ENCODE peak calls at places on chromosomes 12 and 14, in ten cellular contexts. A is fibroblast of mammary gland, R is astrocyte of the cerebellum, P is lower leg skin, E is GM12878, N is upper lobe of right lung, W is body of pancreas, S is BE2C, T is HFF-Myc, Y is fibroblast of pulmonary artery. M is an unnamed sample.

GRCh38 chr14:56995010-56995409 is 184.7 kb upstream of the OTX2 start:
- DNase-seq in T (no peak), P (no peak), A (no peak), Y (no peak), W (no peak), R (no peak), N (no peak), S (no peak), E (no peak), M (no peak)

GRCh38 chr12:61272441-61272840 is 987.8 kb upstream of the USP15 start:
- DNase-seq in R (no peak), E (no peak), S (no peak), Y (no peak), P (no peak), T (no peak), N (no peak), W (no peak), A (no peak), M (no peak)

GRCh38 chr14:50954811-50955372 is 10.6 kb upstream of the PYGL start:
- DNase-seq in Y (peak; percentile 83), W (no peak), A (peak; percentile 81), N (no peak), E (no peak), T (peak; percentile 35), P (no peak), S (no peak), R (peak; percentile 57), M (no peak)

GRCh38 chr12:75337905-75338304 is 3.4 kb downstream of the GLIPR1L1 start:
- DNase-seq in P (no peak), R (no peak), Y (no peak), W (no peak), E (no peak), S (no peak), T (no peak), N (no peak), A (no peak), M (no peak)

GRCh38 chr14:69441948-69442347 is 42.6 kb upstream of the PLEKHD1 start:
- DNase-seq in R (no peak), A (no peak), P (no peak), Y (no peak), S (no peak), W (no peak), N (no peak), T (no peak), E (peak; percentile 58), M (no peak)

GRCh38 chr12:80352476-80352875 is 91.6 kb upstream of the PTPRQ start:
- DNase-seq in R (no peak), E (no peak), W (no peak), P (no peak), N (no peak), S (no peak), Y (no peak), A (peak; percentile 22), T (no peak), M (no peak)

GRCh38 chr14:75518625-75519024 is 3.6 kb upstream of the BATF start:
- DNase-seq in Y (peak; percentile 35), A (peak; percentile 37), E (no peak), T (no peak), R (no peak), S (no peak), P (no peak), W (no peak), N (no peak), M (no peak)

GRCh38 chr12:47832263-47832933 is 12.7 kb upstream of the HDAC7 start:
- DNase-seq in T (no peak), S (no peak), A (no peak), P (no peak), W (no peak), N (no peak), Y (no peak), E (no peak), R (no peak), M (no peak)

GRCh38 chr14:60590907-60591510 is 58.3 kb downstream of the SIX1 start:
- DNase-seq in P (no peak), N (no peak), W (no peak), E (no peak), S (no peak), T (no peak), R (peak; percentile 38), Y (no peak), A (no peak), M (no peak)

GRCh38 chr12:20342111-20342510 is 26.2 kb upstream of the PDE3A start:
- DNase-seq in R (no peak), A (peak; percentile 57), W (no peak), N (no peak), Y (no peak), T (no peak), P (no peak), S (no peak), E (no peak), M (no peak)

GRCh38 chr12:7667025-7667575 is 1.4 kb upstream of the APOBEC1 start:
- DNase-seq in N (no peak), W (no peak), P (no peak), Y (no peak), E (no peak), S (no peak), R (no peak), T (no peak), A (peak; percentile 44), M (no peak)

GRCh38 chr14:68110989-68111704 is 291.6 kb downstream of the RAD51B start:
- DNase-seq in A (no peak), S (no peak), Y (no peak), N (no peak), E (peak; percentile 21), P (no peak), T (no peak), W (no peak), R (no peak), M (no peak)

DNA sequence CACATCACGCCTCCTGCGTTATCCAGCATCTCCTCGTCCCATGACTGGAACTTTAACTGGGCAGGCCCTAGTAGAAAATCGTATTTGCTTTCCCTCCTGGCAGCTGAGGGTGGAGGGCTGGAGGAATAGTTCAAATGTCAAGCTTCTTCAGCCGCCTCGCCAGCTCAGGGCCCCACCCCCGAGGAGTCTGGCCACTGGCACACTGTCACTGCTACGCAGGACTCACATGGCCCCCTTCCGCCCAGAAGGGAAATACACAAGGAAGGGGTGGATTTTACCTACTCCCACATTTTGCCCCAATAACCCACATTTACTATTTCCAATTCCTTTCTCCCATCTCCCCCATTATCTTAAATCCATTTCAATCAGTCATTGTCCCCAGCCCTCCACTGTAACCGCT is 8.6 kb downstream of the SLC6A13 start:
- DNase-seq in W (no peak), A (no peak), R (no peak), S (no peak), Y (no peak), N (no peak), P (no peak), T (no peak), E (no peak), M (no peak)
- TF ChIP-seq CTCF in W (no peak), A (no peak), R (no peak), S (no peak), Y (no peak), N (no peak), P (no peak), T (no peak), E (no peak), M (no peak)

GRCh38 chr14:44897844-44898151 is 63.9 kb downstream of the KLHL28 start:
- DNase-seq in W (no peak), S (no peak), R (no peak), E (no peak), A (peak; percentile 19), T (no peak), Y (peak; percentile 62), N (no peak), P (no peak), M (no peak)

GRCh38 chr14:44895716-44896115 is 66.0 kb downstream of the KLHL28 start:
- DNase-seq in N (no peak), P (no peak), Y (peak; percentile 52), R (no peak), E (no peak), W (no peak), S (no peak), T (no peak), A (peak; percentile 80), M (no peak)

GRCh38 chr14:44896275-44897040 is 65.3 kb downstream of the KLHL28 start:
- DNase-seq in N (no peak), W (no peak), Y (no peak), S (no peak), T (no peak), P (no peak), E (no peak), A (no peak), R (no peak), M (no peak)

GRCh38 chr14:44897041-44897843 is 64.5 kb downstream of the KLHL28 start:
- DNase-seq in A (peak; percentile 95), R (peak; percentile 93), Y (peak; percentile 97), T (peak; percentile 91), N (peak; percentile 99), E (peak; percentile 89), W (peak; percentile 99), P (peak; percentile 99), S (peak; percentile 99), M (peak; percentile 99)

DNA sequence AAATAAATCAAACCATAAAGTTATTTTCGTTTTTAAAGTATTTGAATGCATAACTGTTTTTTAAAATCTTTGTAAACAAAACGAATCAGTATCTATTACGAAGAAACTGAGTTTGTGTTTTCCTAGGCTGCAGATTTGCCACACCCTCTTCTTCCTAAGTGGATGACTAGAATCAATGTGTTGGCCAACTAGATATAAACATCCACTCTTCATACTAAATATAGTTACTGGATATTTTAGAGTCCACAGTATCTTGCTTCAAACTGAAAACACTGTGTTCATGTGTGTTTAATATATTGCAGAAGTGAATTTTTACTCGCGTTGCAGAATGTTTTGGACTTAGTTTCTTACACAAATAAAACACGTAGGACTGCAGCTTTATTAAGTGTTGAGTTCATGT is 63.2 kb downstream of the KLHL28 start:
- DNase-seq in E (no peak), Y (no peak), A (peak; percentile 46), N (no peak), R (no peak), S (no peak), T (no peak), W (no peak), P (no peak), M (no peak)
- H3K4me3 ChIP-seq in E (no peak overlapping the region), Y (peak overlapping the region; percentile 66), A (peak overlapping the region; percentile 71), N (peak overlapping the region; percentile 80), R (no peak overlapping the region), S (no peak overlapping the region), T (peak overlapping the region; percentile 60), W (no peak overlapping the region), P (no peak overlapping the region), M (peak overlapping the region; percentile 90)

DNA sequence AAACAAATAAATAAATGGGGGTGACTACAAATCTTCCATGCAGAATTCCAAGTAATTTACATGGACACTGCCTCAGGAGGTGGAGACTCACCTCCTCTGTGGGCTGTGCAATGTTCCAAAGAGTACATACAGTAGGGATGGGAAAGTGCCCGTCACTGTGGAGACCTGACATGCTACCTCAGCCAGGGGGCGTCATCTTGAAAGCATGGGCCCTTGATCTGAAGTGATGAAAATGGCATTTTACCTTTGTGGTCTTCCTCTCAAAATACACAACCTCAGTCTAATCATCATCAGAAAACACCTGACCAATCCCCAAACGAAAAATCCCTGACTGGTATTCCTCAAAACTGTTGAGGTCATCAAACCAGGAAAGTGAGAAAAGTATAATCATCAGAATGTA is 48.4 kb downstream of the ANAPC7 start:
- DNase-seq in S (peak; percentile 42), Y (no peak), A (no peak), N (no peak), P (no peak), R (no peak), W (no peak), T (no peak), E (no peak), M (no peak)
- TF ChIP-seq CTCF in S (peak; percentile 77), Y (peak; percentile 26), A (peak; percentile 41), N (peak; percentile 30), P (no peak), R (peak; percentile 51), W (no peak), T (peak; percentile 60), E (peak; percentile 63), M (no peak)

GRCh38 chr12:62606654-62607053 is 140.0 kb downstream of the MON2 start:
- DNase-seq in R (no peak), S (no peak), N (no peak), E (no peak), A (no peak), W (no peak), T (no peak), Y (no peak), P (no peak), M (no peak)
- H3K4me3 ChIP-seq in R (no peak overlapping the region), S (no peak overlapping the region), N (no peak overlapping the region), E (no peak overlapping the region), A (no peak overlapping the region), W (no peak overlapping the region), T (no peak overlapping the region), Y (no peak overlapping the region), P (no peak overlapping the region), M (no peak overlapping the region)

M was measured in ovary.